ENCODE peak calls at places on chromosome 13, in five cellular contexts. One of them, this sample, is unnamed.

GRCh38 chr13:110483386-110483785 is 78.1 kb downstream of the RAB20 start:
- DNase-seq in AG04450: no peak
- DNase-seq in cerebellar cortex: no peak
- DNase-seq in sigmoid colon: no peak
- DNase-seq in activated T-cell treated with anti-CD3 and anti-CD28 coated beads for 1 hour: no peak
- DNase-seq in this sample: no peak

GRCh38 chr13:33193428-33193974 is 92.1 kb downstream of the STARD13 start:
- DNase-seq in AG04450: no peak
- DNase-seq in sigmoid colon: no peak
- DNase-seq in activated T-cell treated with anti-CD3 and anti-CD28 coated beads for 1 hour: no peak
- DNase-seq in cerebellar cortex: no peak
- DNase-seq in this sample: no peak

GRCh38 chr13:93847162-93847561 is 620.6 kb downstream of the GPC6 start:
- DNase-seq in activated T-cell treated with anti-CD3 and anti-CD28 coated beads for 1 hour: no peak
- DNase-seq in sigmoid colon: no peak
- DNase-seq in cerebellar cortex: no peak
- DNase-seq in AG04450: peak
- DNase-seq in this sample: no peak

GRCh38 chr13:99959538-99960230 is 11.9 kb downstream of the ZIC5 start:
- DNase-seq in activated T-cell treated with anti-CD3 and anti-CD28 coated beads for 1 hour: no peak
- DNase-seq in sigmoid colon: no peak
- DNase-seq in cerebellar cortex: peak
- DNase-seq in AG04450: no peak
- DNase-seq in this sample: no peak

GRCh38 chr13:97268772-97269171 is 46.6 kb downstream of the MBNL2 start:
- DNase-seq in cerebellar cortex: no peak
- DNase-seq in sigmoid colon: no peak
- DNase-seq in activated T-cell treated with anti-CD3 and anti-CD28 coated beads for 1 hour: no peak
- DNase-seq in AG04450: no peak
- DNase-seq in this sample: no peak

GRCh38 chr13:20414475-20415287 is 111.0 kb downstream of the CRYL1 start:
- DNase-seq in AG04450: no peak
- DNase-seq in cerebellar cortex: no peak
- DNase-seq in sigmoid colon: no peak
- DNase-seq in activated T-cell treated with anti-CD3 and anti-CD28 coated beads for 1 hour: no peak
- DNase-seq in this sample: no peak

GRCh38 chr13:44927953-44928352 is 61.3 kb downstream of the NUFIP1 start:
- DNase-seq in cerebellar cortex: no peak
- DNase-seq in AG04450: no peak
- DNase-seq in sigmoid colon: no peak
- DNase-seq in activated T-cell treated with anti-CD3 and anti-CD28 coated beads for 1 hour: no peak
- DNase-seq in this sample: no peak

GRCh38 chr13:111901301-111901905 is 165.5 kb upstream of the SOX1 start:
- DNase-seq in cerebellar cortex: no peak
- DNase-seq in sigmoid colon: peak
- DNase-seq in AG04450: no peak
- DNase-seq in activated T-cell treated with anti-CD3 and anti-CD28 coated beads for 1 hour: no peak
- DNase-seq in this sample: no peak

GRCh38 chr13:83672611-83673010 is 209.7 kb downstream of the SLITRK1 start:
- DNase-seq in sigmoid colon: no peak
- DNase-seq in AG04450: no peak
- DNase-seq in activated T-cell treated with anti-CD3 and anti-CD28 coated beads for 1 hour: no peak
- DNase-seq in cerebellar cortex: no peak
- DNase-seq in this sample: no peak

GRCh38 chr13:44834404-44834803 is 154.9 kb downstream of the NUFIP1 start:
- DNase-seq in activated T-cell treated with anti-CD3 and anti-CD28 coated beads for 1 hour: no peak
- DNase-seq in sigmoid colon: no peak
- DNase-seq in AG04450: no peak
- DNase-seq in cerebellar cortex: no peak
- DNase-seq in this sample: no peak

GRCh38 chr13:113820813-113821651 is 42.8 kb downstream of the GAS6 start:
- DNase-seq in AG04450: peak
- DNase-seq in sigmoid colon: peak
- DNase-seq in activated T-cell treated with anti-CD3 and anti-CD28 coated beads for 1 hour: no peak
- DNase-seq in cerebellar cortex: peak
- DNase-seq in this sample: no peak

GRCh38 chr13:79581870-79582315 is 100.9 kb downstream of the NDFIP2 start:
- DNase-seq in AG04450: no peak
- DNase-seq in activated T-cell treated with anti-CD3 and anti-CD28 coated beads for 1 hour: no peak
- DNase-seq in cerebellar cortex: no peak
- DNase-seq in sigmoid colon: no peak
- DNase-seq in this sample: no peak

GRCh38 chr13:33260168-33261098 is 25.1 kb downstream of the STARD13 start:
- DNase-seq in sigmoid colon: no peak
- DNase-seq in cerebellar cortex: peak
- DNase-seq in activated T-cell treated with anti-CD3 and anti-CD28 coated beads for 1 hour: no peak
- DNase-seq in AG04450: no peak
- DNase-seq in this sample: no peak

GRCh38 chr13:22193070-22193469 is 522.2 kb downstream of the FGF9 start:
- DNase-seq in AG04450: no peak
- DNase-seq in sigmoid colon: no peak
- DNase-seq in activated T-cell treated with anti-CD3 and anti-CD28 coated beads for 1 hour: no peak
- DNase-seq in cerebellar cortex: no peak
- DNase-seq in this sample: no peak

GRCh38 chr13:100269837-100270236 is 180.9 kb downstream of the PCCA start:
- DNase-seq in cerebellar cortex: peak
- DNase-seq in activated T-cell treated with anti-CD3 and anti-CD28 coated beads for 1 hour: no peak
- DNase-seq in sigmoid colon: peak
- DNase-seq in AG04450: peak
- DNase-seq in this sample: no peak

GRCh38 chr13:44308352-44308751 is 65.3 kb upstream of the SERP2 start:
- DNase-seq in cerebellar cortex: no peak
- DNase-seq in activated T-cell treated with anti-CD3 and anti-CD28 coated beads for 1 hour: no peak
- DNase-seq in AG04450: no peak
- DNase-seq in sigmoid colon: no peak
- DNase-seq in this sample: no peak

GRCh38 chr13:20446405-20446804 is 79.3 kb downstream of the CRYL1 start:
- DNase-seq in AG04450: no peak
- DNase-seq in activated T-cell treated with anti-CD3 and anti-CD28 coated beads for 1 hour: no peak
- DNase-seq in sigmoid colon: no peak
- DNase-seq in cerebellar cortex: no peak
- DNase-seq in this sample: no peak

GRCh38 chr13:30341815-30342570 is 34.6 kb upstream of the KATNAL1 start:
- DNase-seq in cerebellar cortex: peak
- DNase-seq in AG04450: peak
- DNase-seq in sigmoid colon: peak
- DNase-seq in activated T-cell treated with anti-CD3 and anti-CD28 coated beads for 1 hour: no peak
- DNase-seq in this sample: no peak

GRCh38 chr13:77820431-77821149 is 98.0 kb downstream of the EDNRB start:
- DNase-seq in activated T-cell treated with anti-CD3 and anti-CD28 coated beads for 1 hour: no peak
- DNase-seq in AG04450: no peak
- DNase-seq in cerebellar cortex: no peak
- DNase-seq in sigmoid colon: no peak
- DNase-seq in this sample: no peak

GRCh38 chr13:114082849-114083645 is 49.4 kb downstream of the RASA3 start:
- DNase-seq in sigmoid colon: no peak
- DNase-seq in activated T-cell treated with anti-CD3 and anti-CD28 coated beads for 1 hour: no peak
- DNase-seq in AG04450: no peak
- DNase-seq in cerebellar cortex: no peak
- DNase-seq in this sample: no peak

GRCh38 chr13:79405501-79405830 is 589 bp downstream of the RBM26 start:
- DNase-seq in activated T-cell treated with anti-CD3 and anti-CD28 coated beads for 1 hour: no peak
- DNase-seq in sigmoid colon: peak
- DNase-seq in cerebellar cortex: no peak
- DNase-seq in AG04450: no peak
- DNase-seq in this sample: no peak

GRCh38 chr13:95710313-95710712 is 33.4 kb downstream of the DNAJC3 start:
- DNase-seq in sigmoid colon: no peak
- DNase-seq in AG04450: peak
- DNase-seq in cerebellar cortex: no peak
- DNase-seq in activated T-cell treated with anti-CD3 and anti-CD28 coated beads for 1 hour: no peak
- DNase-seq in this sample: no peak

GRCh38 chr13:50693755-50694154 is 149.7 kb downstream of the DLEU7 start:
- DNase-seq in sigmoid colon: no peak
- DNase-seq in activated T-cell treated with anti-CD3 and anti-CD28 coated beads for 1 hour: no peak
- DNase-seq in cerebellar cortex: no peak
- DNase-seq in AG04450: no peak
- DNase-seq in this sample: no peak

GRCh38 chr13:66427330-66427990 is 802.7 kb downstream of the PCDH9 start:
- DNase-seq in activated T-cell treated with anti-CD3 and anti-CD28 coated beads for 1 hour: no peak
- DNase-seq in AG04450: no peak
- DNase-seq in cerebellar cortex: no peak
- DNase-seq in sigmoid colon: no peak
- DNase-seq in this sample: no peak

GRCh38 chr13:30453727-30454126 is 12.0 kb downstream of the HMGB1 start:
- DNase-seq in sigmoid colon: no peak
- DNase-seq in activated T-cell treated with anti-CD3 and anti-CD28 coated beads for 1 hour: no peak
- DNase-seq in AG04450: no peak
- DNase-seq in cerebellar cortex: no peak
- DNase-seq in this sample: no peak

GRCh38 chr13:89221557-89222158 is 1550.5 kb downstream of the SLITRK5 start:
- DNase-seq in sigmoid colon: no peak
- DNase-seq in AG04450: no peak
- DNase-seq in activated T-cell treated with anti-CD3 and anti-CD28 coated beads for 1 hour: no peak
- DNase-seq in cerebellar cortex: no peak
- DNase-seq in this sample: no peak

GRCh38 chr13:24680258-24680920 is at the start of gene ATP12A:
- DNase-seq in activated T-cell treated with anti-CD3 and anti-CD28 coated beads for 1 hour: peak
- DNase-seq in cerebellar cortex: no peak
- DNase-seq in sigmoid colon: no peak
- DNase-seq in AG04450: no peak
- DNase-seq in this sample: peak

GRCh38 chr13:93218583-93218982 is 8.0 kb upstream of the GPC6 start:
- DNase-seq in activated T-cell treated with anti-CD3 and anti-CD28 coated beads for 1 hour: no peak
- DNase-seq in sigmoid colon: no peak
- DNase-seq in AG04450: no peak
- DNase-seq in cerebellar cortex: no peak
- DNase-seq in this sample: no peak